ENCODE peak calls at places on chromosomes 7 and 10, in four cellular contexts. R is activated naive CD4-positive, alpha-beta T cell treated with anti-CD3 and anti-CD28 coated beads, Interleukin-2, amount 10 ng/mL, durations not matched to agents 7 days and 5 days; O is activated CD4-positive, alpha-beta T cell treated with anti-CD3 and anti-CD28 coated beads, Interleukin-2, amount 10 ng/mL, durations not matched to agents 24 days and 14 days; Y is central memory CD4-positive, alpha-beta T cell. P is an unnamed sample.

GRCh38 chr7:36280840-36281812 is 108.5 kb upstream of the ANLN start:
- DNase-seq in R (no peak), O (no peak), Y (no peak), P (no peak)

GRCh38 chr10:24215193-24215592 is 6.3 kb downstream of the KIAA1217 start:
- DNase-seq in R (no peak), O (no peak), Y (no peak), P (no peak)

GRCh38 chr7:341841-342638 is 52.1 kb downstream of the FOXL3 start:
- DNase-seq in R (no peak), O (no peak), Y (no peak), P (no peak)

GRCh38 chr10:8039323-8039922 is 15.1 kb upstream of the GATA3 start:
- DNase-seq in R (no peak), O (peak), Y (peak), P (no peak)

GRCh38 chr10:35415505-35415904 is 79.2 kb downstream of the CCNY start:
- DNase-seq in R (no peak), O (no peak), Y (no peak), P (no peak)

GRCh38 chr10:79045566-79046175 is 23.1 kb upstream of the ZMIZ1 start:
- DNase-seq in R (no peak), O (no peak), Y (no peak), P (no peak)

GRCh38 chr10:117408436-117409384 is 33.5 kb upstream of the PDZD8 start:
- DNase-seq in R (no peak), O (no peak), Y (no peak), P (no peak)

GRCh38 chr10:6912424-6912823 is 332.3 kb upstream of the PRKCQ start:
- DNase-seq in R (no peak), O (peak), Y (no peak), P (no peak)

GRCh38 chr7:47535704-47536628 is 45.9 kb downstream of the TNS3 start:
- DNase-seq in R (no peak), O (no peak), Y (no peak), P (no peak)

GRCh38 chr7:139321071-139321745 is 19.9 kb upstream of the FMC1 start:
- DNase-seq in R (no peak), O (no peak), Y (no peak), P (no peak)

GRCh38 chr7:135178364-135178763 is 7.9 kb upstream of the CYREN start:
- DNase-seq in R (no peak), O (no peak), Y (no peak), P (no peak)

GRCh38 chr10:61463035-61463909 is 10.1 kb upstream of the TMEM26 start:
- DNase-seq in R (no peak), O (no peak), Y (no peak), P (no peak)

GRCh38 chr7:142482899-142483658 is 225.2 kb upstream of the PRSS58 start:
- DNase-seq in R (peak), O (peak), Y (peak), P (peak)

GRCh38 chr7:140551334-140552239 is 72.3 kb upstream of the MKRN1 start:
- DNase-seq in R (no peak), O (no peak), Y (no peak), P (no peak)

GRCh38 chr10:25701651-25702050 is 232.4 kb upstream of the MYO3A start:
- DNase-seq in R (no peak), O (no peak), Y (no peak), P (no peak)

GRCh38 chr10:129601737-129602136 is 134.7 kb downstream of the MGMT start:
- DNase-seq in R (no peak), O (no peak), Y (no peak), P (no peak)

GRCh38 chr10:5623081-5623748 is 43.2 kb downstream of the ASB13 start:
- DNase-seq in R (peak), O (peak), Y (peak), P (peak)